ENCODE peak calls at places on chromosomes 11 and 22, in four cellular contexts. L is heart left ventricle, D is left ventricle myocardium inferior, F is thyroid gland. G is an unnamed sample. For H3K36me3, the result is how much of the 10 kb centered on the place peaks cover.

GRCh38 chr11:16843307-16843706 is 104.9 kb downstream of the C11orf58 start:
- DNase-seq in L (no peak), D (no peak), F (no peak), G (peak)

GRCh38 chr11:26204110-26204509 is 127.8 kb upstream of the ANO3 start:
- DNase-seq in L (no peak), D (no peak), F (no peak), G (no peak)

GRCh38 chr11:74948546-74948897 is 369 bp downstream of the XRRA1 start:
- DNase-seq in L (no peak), D (no peak), F (no peak), G (no peak)

GRCh38 chr22:24951942-24952836 is at the start of gene KIAA1671:
- DNase-seq in L (peak), D (peak), F (peak), G (peak)

GRCh38 chr22:44182591-44183588 is 2.2 kb downstream of the PARVG start:
- DNase-seq in L (peak), D (peak), F (peak), G (no peak)

GRCh38 chr11:290621-291231 is 1.8 kb downstream of the PGGHG start:
- DNase-seq in L (peak), D (peak), F (peak), G (peak)

GRCh38 chr22:23226497-23226850 is 46.2 kb downstream of the BCR start:
- DNase-seq in L (no peak), D (no peak), F (no peak), G (no peak)

GRCh38 chr11:105935791-105936190 is 86.2 kb downstream of the MSANTD4 start:
- DNase-seq in L (no peak), D (no peak), F (no peak), G (no peak)

GRCh38 chr22:23204541-23205157 is 24.3 kb downstream of the BCR start:
- DNase-seq in L (peak), D (peak), F (peak), G (peak)

GRCh38 chr22:31296258-31296657 is 4.0 kb upstream of the PIK3IP1 start:
- DNase-seq in L (no peak), D (no peak), F (no peak), G (no peak)

GRCh38 chr11:131464024-131464423 is 93.6 kb downstream of the NTM start:
- DNase-seq in L (no peak), D (no peak), F (no peak), G (no peak)

GRCh38 chr11:85776951-85777602 is 33.9 kb downstream of the SYTL2 start:
- DNase-seq in L (no peak), D (no peak), F (no peak), G (no peak)

GRCh38 chr11:93988455-93988854 is 32.7 kb upstream of the HEPHL1 start:
- DNase-seq in L (no peak), D (no peak), F (no peak), G (no peak)

GRCh38 chr22:35559354-35560005 is 18.8 kb downstream of the RASD2 start:
- DNase-seq in L (no peak), D (no peak), F (no peak), G (no peak)

GRCh38 chr22:42180349-42180842 is 49.8 kb upstream of the CYP2D6 start:
- DNase-seq in L (no peak), D (no peak), F (peak), G (peak)

GRCh38 chr11:7348432-7349298 is 97.0 kb downstream of the SYT9 start:
- DNase-seq in L (no peak), D (no peak), F (peak), G (no peak)

GRCh38 chr22:37345863-37346514 is 63.7 kb downstream of the CYTH4 start:
- DNase-seq in L (no peak), D (peak), F (no peak), G (no peak)

GRCh38 chr11:18853086-18853720 is 61.6 kb upstream of the PTPN5 start:
- DNase-seq in L (no peak), D (no peak), F (no peak), G (peak)

GRCh38 chr22:38966942-38967341 is 9.5 kb downstream of the APOBEC3A start:
- DNase-seq in L (no peak), D (no peak), F (no peak), G (no peak)

GRCh38 chr11:75265851-75266531 is 25.4 kb downstream of the TPBGL start:
- DNase-seq in L (peak), D (no peak), F (no peak), G (no peak)

GRCh38 chr11:126124284-126124683 is 61.6 kb upstream of the CDON start:
- DNase-seq in L (no peak), D (no peak), F (peak), G (no peak)

GRCh38 chr22:28986366-28986765 is 75.3 kb downstream of the C22orf31 start:
- DNase-seq in L (no peak), D (no peak), F (no peak), G (no peak)

GRCh38 chr22:39690901-39691620 is 120.5 kb downstream of the CACNA1I start:
- DNase-seq in L (no peak), D (no peak), F (peak), G (no peak)

GRCh38 chr11:1219836-1220810 is 2.7 kb upstream of the MUC5B start:
- DNase-seq in L (peak), D (no peak), F (peak), G (peak)

GRCh38 chr11:67174311-67174710 is 55.2 kb downstream of the KDM2A start:
- DNase-seq in L (no peak), D (no peak), F (no peak), G (no peak)

GRCh38 chr11:48109046-48109666 is 107.5 kb upstream of the OR4B1 start:
- DNase-seq in L (no peak), D (no peak), F (no peak), G (no peak)

GRCh38 chr11:102187416-102188125 is 77.3 kb downstream of the YAP1 start:
- DNase-seq in L (no peak), D (no peak), F (peak), G (no peak)

GRCh38 chr11:11810764-11811726 is 30.7 kb upstream of the USP47 start:
- DNase-seq in L (peak), D (no peak), F (no peak), G (no peak)

GRCh38 chr11:123481647-123482046 is 51.6 kb downstream of the GRAMD1B start:
- DNase-seq in L (no peak), D (no peak), F (no peak), G (no peak)

GRCh38 chr11:13942908-13943505 is 19.5 kb upstream of the SPON1 start:
- DNase-seq in L (no peak), D (no peak), F (no peak), G (no peak)

GRCh38 chr22:18022851-18023250 is 1.5 kb downstream of the MICAL3 start:
- DNase-seq in L (no peak), D (no peak), F (no peak), G (no peak)

GRCh38 chr22:41857160-41857859 is 24.4 kb downstream of the SREBF2 start:
- DNase-seq in L (no peak), D (no peak), F (peak), G (peak)

GRCh38 chr22:46479046-46479445 is 58.4 kb downstream of the CELSR1 start:
- DNase-seq in L (no peak), D (no peak), F (no peak), G (no peak)

GRCh38 chr11:128506999-128507591 is 80.3 kb downstream of the ETS1 start:
- DNase-seq in L (peak), D (peak), F (peak), G (peak)

GRCh38 chr22:30023099-30023498 is 57.2 kb upstream of the HORMAD2 start:
- DNase-seq in L (no peak), D (no peak), F (no peak), G (no peak)
- H3K36me3 ChIP-seq in L (half or more), D (half or more), F (under half), G (under half)

GRCh38 chr11:3368199-3368598 is 10.7 kb downstream of the ZNF195 start:
- DNase-seq in L (no peak), D (no peak), F (no peak), G (no peak)
- H3K36me3 ChIP-seq in L (half or more), D (half or more), F (half or more), G (under half)

GRCh38 chr11:6214530-6214929 is 9.2 kb downstream of the C11orf42 start:
- DNase-seq in L (no peak), D (no peak), F (no peak), G (no peak)

GRCh38 chr11:6210274-6210955 is 5.1 kb downstream of the C11orf42 start:
- DNase-seq in L (no peak), D (no peak), F (no peak), G (no peak)

GRCh38 chr11:6205366-6205765 is at the start of gene C11orf42:
- DNase-seq in L (no peak), D (no peak), F (no peak), G (no peak)

GRCh38 chr11:6206456-6207180 is 1.3 kb downstream of the C11orf42 start:
- DNase-seq in L (no peak), D (no peak), F (no peak), G (no peak)

DNA sequence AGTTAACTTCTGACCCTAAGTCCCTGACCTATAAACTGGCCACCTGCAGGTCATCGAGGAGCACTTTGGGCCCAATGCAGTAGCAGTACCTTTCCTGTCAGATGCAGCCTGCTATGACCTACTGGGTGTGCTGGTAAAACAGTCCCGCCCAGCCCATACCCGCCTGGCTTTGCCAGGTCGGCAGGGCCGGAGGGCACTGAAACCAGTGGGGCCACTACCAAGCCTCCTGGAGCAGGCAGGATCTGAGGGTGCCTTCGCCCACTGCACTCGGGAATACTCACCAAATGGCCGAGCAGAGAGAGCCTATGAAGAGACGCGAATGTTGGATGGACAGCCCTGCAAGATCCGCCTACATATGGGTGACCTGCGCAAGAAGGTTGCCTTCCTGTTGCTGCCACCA is 4.4 kb downstream of the C11orf42 start:
- DNase-seq in L (no peak), D (no peak), F (no peak), G (no peak)
- H3K36me3 ChIP-seq in L (half or more), D (half or more), F (half or more), G (under half)

DNA sequence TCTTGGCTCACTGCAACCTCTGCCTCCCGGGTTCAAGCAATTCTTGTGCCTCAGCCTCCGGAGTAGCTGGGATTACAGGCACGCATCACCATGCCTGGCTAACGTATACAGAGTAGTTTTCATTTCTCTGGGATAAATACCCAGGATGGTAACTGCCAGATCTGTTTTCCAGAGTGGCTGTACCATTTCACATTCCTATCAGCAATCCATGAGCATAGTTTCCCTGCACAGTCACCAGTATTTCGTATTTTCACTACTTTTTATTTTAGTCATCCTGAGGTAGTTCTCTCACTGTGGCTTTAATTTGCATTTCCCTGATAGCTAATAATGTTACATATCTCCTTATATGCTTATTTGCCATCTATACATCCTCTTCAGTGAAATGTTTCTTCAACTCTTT is 11.0 kb upstream of the SCARF2 start:
- DNase-seq in L (peak), D (no peak), F (no peak), G (no peak)
- H3K36me3 ChIP-seq in L (under half), D (under half), F (under half), G (under half)

GRCh38 chr11:35103366-35104194 is 35.4 kb upstream of the CD44 start:
- DNase-seq in L (no peak), D (no peak), F (no peak), G (no peak)
- H3K36me3 ChIP-seq in L (under half), D (under half), F (under half), G (under half)